ENCODE peak calls at places on chromosomes 13 and 19, in four cellular contexts. R is ascending aorta; N is left ventricle myocardium inferior; T is CD4-positive, CD25-positive, alpha-beta regulatory T cell. H is an unnamed sample.

GRCh38 chr19:44871809-44872208 is 19.2 kb upstream of the TOMM40 start:
- DNase-seq in R (no peak), N (no peak), T (no peak), H (no peak)

GRCh38 chr19:29293292-29293691 is 80.3 kb upstream of the UQCRFS1 start:
- DNase-seq in R (no peak), N (no peak), T (no peak), H (no peak)

GRCh38 chr19:49432141-49433073 is 7.2 kb downstream of the GFY start:
- DNase-seq in R (no peak), N (no peak), T (no peak), H (no peak)

GRCh38 chr19:4694211-4694987 is 24.3 kb upstream of the MYDGF start:
- DNase-seq in R (no peak), N (peak), T (no peak), H (peak)

GRCh38 chr19:17525141-17525540 is 13.7 kb downstream of the PGLS start:
- DNase-seq in R (no peak), N (no peak), T (no peak), H (no peak)

GRCh38 chr13:74301200-74302063 is 167.2 kb upstream of the KLF12 start:
- DNase-seq in R (no peak), N (no peak), T (no peak), H (no peak)

GRCh38 chr19:29680937-29681336 is 15.7 kb downstream of the PLEKHF1 start:
- DNase-seq in R (no peak), N (no peak), T (no peak), H (no peak)

GRCh38 chr19:18119243-18120105 is 21.9 kb downstream of the MAST3 start:
- DNase-seq in R (no peak), N (no peak), T (peak), H (no peak)

DNA sequence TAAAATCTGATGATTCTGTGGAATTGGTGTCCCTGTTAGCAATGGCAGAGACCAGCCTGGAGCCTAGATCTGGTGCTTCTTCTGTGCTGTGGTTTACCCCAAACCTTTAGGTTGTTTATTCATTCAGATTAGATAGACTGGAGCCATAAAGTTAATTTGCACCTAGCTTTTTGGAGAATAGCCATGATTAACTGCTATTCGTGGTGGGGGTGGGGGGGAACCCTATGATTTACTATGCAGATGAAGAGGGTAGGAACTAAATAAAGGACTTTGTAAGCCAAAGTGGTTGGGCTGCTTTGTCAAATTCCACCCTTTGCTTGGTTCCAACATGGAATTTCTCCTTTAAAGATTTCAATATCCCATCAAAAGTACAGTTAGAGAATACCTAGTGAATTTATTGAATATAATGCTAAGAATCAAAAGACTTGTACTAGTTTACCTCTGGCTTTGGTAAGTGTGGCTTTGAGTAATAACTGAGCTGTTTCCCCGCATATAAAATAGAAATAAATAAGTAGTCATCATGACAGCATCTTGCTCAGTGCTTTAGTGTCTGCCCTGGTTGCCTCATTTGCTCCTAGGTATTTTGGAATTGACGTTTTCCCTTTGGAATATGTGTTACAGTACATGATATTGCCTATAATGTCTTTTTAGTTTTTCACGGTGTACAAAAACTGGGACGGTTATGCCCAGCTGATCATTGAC is 27.6 kb downstream of the SKA3 start:
- DNase-seq in R (no peak), N (no peak), T (no peak), H (no peak)
- H3K27ac ChIP-seq in R (no peak), N (peak), T (no peak), H (no peak)

DNA sequence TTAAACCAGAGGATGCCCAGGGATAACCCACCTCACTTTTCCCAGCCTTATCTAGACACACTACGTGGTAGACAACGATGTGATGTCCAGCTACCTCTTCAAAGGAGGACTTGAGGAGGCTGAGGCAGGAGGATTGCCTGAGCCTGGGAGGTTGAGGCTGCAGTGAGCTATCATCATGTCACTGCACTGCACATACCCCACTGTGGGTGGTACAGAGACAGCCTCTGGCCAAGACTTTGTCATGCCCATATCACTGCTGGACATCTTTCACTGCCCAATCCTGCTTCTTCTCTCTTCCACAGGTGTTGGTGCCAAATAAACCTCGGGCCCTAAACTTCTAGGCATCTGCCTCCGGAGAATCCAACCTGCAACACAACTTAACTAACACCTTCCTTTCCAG is 85.8 kb downstream of the FAM216B start:
- DNase-seq in R (no peak), N (no peak), T (no peak), H (no peak)
- H3K27ac ChIP-seq in R (no peak), N (no peak), T (no peak), H (no peak)

GRCh38 chr19:2636897-2637683 is 65.4 kb downstream of the GNG7 start:
- DNase-seq in R (no peak), N (peak), T (peak), H (peak)
- H3K27ac ChIP-seq in R (no peak), N (no peak), T (no peak), H (peak)

GRCh38 chr13:45208132-45208531 is 7.3 kb upstream of the KCTD4 start:
- DNase-seq in R (no peak), N (no peak), T (no peak), H (no peak)

GRCh38 chr13:45209229-45209628 is 8.4 kb upstream of the KCTD4 start:
- DNase-seq in R (no peak), N (no peak), T (no peak), H (no peak)

GRCh38 chr13:45207319-45207718 is 6.5 kb upstream of the KCTD4 start:
- DNase-seq in R (no peak), N (no peak), T (no peak), H (no peak)

GRCh38 chr13:45206340-45206739 is 5.5 kb upstream of the KCTD4 start:
- DNase-seq in R (no peak), N (no peak), T (no peak), H (no peak)

DNA sequence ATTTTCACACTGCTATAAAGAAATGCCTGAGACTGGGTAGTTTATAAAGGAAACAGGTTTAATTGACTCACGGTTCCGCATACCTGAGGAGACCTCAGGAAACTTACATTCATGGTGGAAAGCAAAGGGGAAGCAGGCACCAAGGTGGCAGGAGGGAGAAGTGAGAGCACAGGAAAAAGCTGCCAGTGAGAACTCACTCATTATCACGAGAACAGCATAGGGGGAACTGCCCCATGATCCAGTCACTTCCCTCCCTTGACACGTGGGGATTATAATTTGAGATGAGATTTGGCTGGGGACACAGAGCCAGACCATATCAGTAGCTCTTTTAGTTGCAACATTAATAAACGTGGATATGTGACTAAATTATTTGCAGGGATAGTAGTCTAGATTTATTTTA is 4.3 kb upstream of the KCTD4 start:
- DNase-seq in R (no peak), N (no peak), T (no peak), H (no peak)
- H3K27ac ChIP-seq in R (no peak), N (peak), T (no peak), H (no peak)

GRCh38 chr19:41999071-41999877 is 5.2 kb upstream of the ATP1A3 start:
- DNase-seq in R (no peak), N (no peak), T (no peak), H (no peak)

GRCh38 chr19:41997851-41998229 is 3.8 kb upstream of the ATP1A3 start:
- DNase-seq in R (no peak), N (no peak), T (no peak), H (no peak)

GRCh38 chr19:41995959-41996797 is 2.1 kb upstream of the ATP1A3 start:
- DNase-seq in R (no peak), N (no peak), T (no peak), H (no peak)

GRCh38 chr19:41998246-41999020 is 4.4 kb upstream of the ATP1A3 start:
- DNase-seq in R (no peak), N (peak), T (no peak), H (no peak)

DNA sequence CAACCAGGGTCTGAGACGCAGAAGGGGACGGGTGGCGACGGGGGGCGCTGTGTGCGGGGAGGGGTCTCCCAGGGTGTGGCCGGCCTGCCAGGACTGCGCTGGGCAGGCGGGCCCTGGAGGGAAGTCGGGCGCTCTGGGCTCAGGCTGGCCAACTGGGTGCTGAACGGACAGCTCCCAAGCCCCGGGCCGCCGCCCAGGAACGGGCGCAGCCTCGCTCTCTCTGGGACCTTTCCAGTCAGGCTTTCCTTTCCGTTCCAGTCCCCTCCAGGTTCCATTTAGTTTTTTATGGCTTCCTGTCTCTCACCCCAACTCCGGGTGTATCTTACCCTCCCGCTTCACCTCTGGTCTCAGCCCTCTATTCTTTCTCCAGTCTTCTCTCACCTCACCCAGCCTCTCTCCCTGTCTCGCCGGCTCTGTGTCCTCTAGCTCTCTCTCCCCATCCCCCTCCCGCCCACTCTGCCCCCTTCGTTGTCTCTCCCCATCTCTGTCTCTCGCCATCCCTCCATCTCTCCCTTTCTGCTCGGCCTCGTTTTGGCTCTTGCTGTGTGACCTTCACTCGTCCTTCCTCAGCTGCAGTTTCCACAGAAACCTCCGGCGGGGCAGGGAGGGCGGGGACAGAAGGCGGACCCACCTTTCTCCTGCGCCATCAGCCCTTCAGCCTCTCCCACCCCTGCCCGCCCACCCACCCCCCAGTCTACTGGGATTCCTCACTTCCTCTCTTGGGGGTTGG is 3.3 kb upstream of the ATP1A3 start:
- DNase-seq in R (no peak), N (peak), T (no peak), H (peak)
- H3K27ac ChIP-seq in R (no peak), N (no peak), T (no peak), H (no peak)

GRCh38 chr19:8501547-8501946 is 893 bp downstream of the PRAM1 start:
- DNase-seq in R (no peak), N (no peak), T (no peak), H (no peak)
- H3K27ac ChIP-seq in R (no peak), N (no peak), T (no peak), H (peak)

H was measured in substantia nigra.